ENCODE peak calls at places on chromosomes 13 and 19, in ten cellular contexts. One of them, this sample, is unnamed.

GRCh38 chr13:75803175-75803611 is 167.1 kb downstream of the LMO7 start:
- DNase-seq in AG04450: no peak
- DNase-seq in breast epithelium: no peak
- DNase-seq in ascending aorta: no peak
- DNase-seq in WERI-Rb-1: no peak
- DNase-seq in pancreas: no peak
- DNase-seq in tibial artery: no peak
- DNase-seq in heart right ventricle: no peak
- DNase-seq in CD8-positive, alpha-beta T cell: peak
- DNase-seq in H9: peak
- DNase-seq in this sample: no peak

GRCh38 chr19:6611441-6611852 is 20.5 kb upstream of the CD70 start:
- DNase-seq in AG04450: no peak
- DNase-seq in CD8-positive, alpha-beta T cell: no peak
- DNase-seq in tibial artery: no peak
- DNase-seq in H9: no peak
- DNase-seq in breast epithelium: no peak
- DNase-seq in ascending aorta: no peak
- DNase-seq in WERI-Rb-1: no peak
- DNase-seq in pancreas: no peak
- DNase-seq in heart right ventricle: no peak
- DNase-seq in this sample: no peak

GRCh38 chr13:19910336-19911072 is 47.1 kb upstream of the ZMYM5 start:
- DNase-seq in AG04450: no peak
- DNase-seq in H9: no peak
- DNase-seq in ascending aorta: no peak
- DNase-seq in pancreas: no peak
- DNase-seq in WERI-Rb-1: no peak
- DNase-seq in breast epithelium: no peak
- DNase-seq in CD8-positive, alpha-beta T cell: no peak
- DNase-seq in heart right ventricle: no peak
- DNase-seq in tibial artery: no peak
- DNase-seq in this sample: no peak

GRCh38 chr19:32131037-32131436 is 214.4 kb upstream of the ZNF507 start:
- DNase-seq in heart right ventricle: no peak
- DNase-seq in tibial artery: no peak
- DNase-seq in H9: no peak
- DNase-seq in CD8-positive, alpha-beta T cell: no peak
- DNase-seq in WERI-Rb-1: no peak
- DNase-seq in AG04450: no peak
- DNase-seq in ascending aorta: no peak
- DNase-seq in pancreas: no peak
- DNase-seq in breast epithelium: no peak
- DNase-seq in this sample: peak

GRCh38 chr19:44661904-44662303 is 9.4 kb upstream of the CEACAM19 start:
- DNase-seq in heart right ventricle: no peak
- DNase-seq in breast epithelium: no peak
- DNase-seq in ascending aorta: no peak
- DNase-seq in CD8-positive, alpha-beta T cell: no peak
- DNase-seq in AG04450: no peak
- DNase-seq in H9: no peak
- DNase-seq in WERI-Rb-1: no peak
- DNase-seq in tibial artery: no peak
- DNase-seq in pancreas: no peak
- DNase-seq in this sample: no peak

GRCh38 chr13:110265682-110266430 is 41.1 kb downstream of the COL4A1 start:
- DNase-seq in H9: no peak
- DNase-seq in AG04450: no peak
- DNase-seq in WERI-Rb-1: no peak
- DNase-seq in CD8-positive, alpha-beta T cell: no peak
- DNase-seq in tibial artery: peak
- DNase-seq in heart right ventricle: peak
- DNase-seq in ascending aorta: peak
- DNase-seq in pancreas: no peak
- DNase-seq in breast epithelium: no peak
- DNase-seq in this sample: peak

GRCh38 chr13:111941845-111942447 is 125.0 kb upstream of the SOX1 start:
- DNase-seq in WERI-Rb-1: no peak
- DNase-seq in AG04450: no peak
- DNase-seq in H9: peak
- DNase-seq in ascending aorta: no peak
- DNase-seq in CD8-positive, alpha-beta T cell: no peak
- DNase-seq in pancreas: no peak
- DNase-seq in breast epithelium: no peak
- DNase-seq in heart right ventricle: no peak
- DNase-seq in tibial artery: no peak
- DNase-seq in this sample: no peak

GRCh38 chr13:109422163-109422562 is 364.2 kb downstream of the IRS2 start:
- DNase-seq in tibial artery: no peak
- DNase-seq in H9: no peak
- DNase-seq in heart right ventricle: no peak
- DNase-seq in ascending aorta: no peak
- DNase-seq in pancreas: no peak
- DNase-seq in CD8-positive, alpha-beta T cell: no peak
- DNase-seq in AG04450: no peak
- DNase-seq in WERI-Rb-1: no peak
- DNase-seq in breast epithelium: no peak
- DNase-seq in this sample: no peak

GRCh38 chr13:72970956-72971355 is 87.8 kb upstream of the KLF5 start:
- DNase-seq in breast epithelium: no peak
- DNase-seq in H9: no peak
- DNase-seq in ascending aorta: no peak
- DNase-seq in CD8-positive, alpha-beta T cell: no peak
- DNase-seq in AG04450: peak
- DNase-seq in pancreas: no peak
- DNase-seq in heart right ventricle: no peak
- DNase-seq in WERI-Rb-1: no peak
- DNase-seq in tibial artery: no peak
- DNase-seq in this sample: no peak

GRCh38 chr13:51324714-51325440 is 14.6 kb upstream of the SERPINE3 start:
- DNase-seq in WERI-Rb-1: no peak
- DNase-seq in heart right ventricle: no peak
- DNase-seq in CD8-positive, alpha-beta T cell: no peak
- DNase-seq in H9: peak
- DNase-seq in tibial artery: no peak
- DNase-seq in breast epithelium: no peak
- DNase-seq in AG04450: no peak
- DNase-seq in ascending aorta: no peak
- DNase-seq in pancreas: no peak
- DNase-seq in this sample: no peak

GRCh38 chr13:51318876-51319275 is 20.6 kb upstream of the SERPINE3 start:
- DNase-seq in heart right ventricle: no peak
- DNase-seq in ascending aorta: no peak
- DNase-seq in breast epithelium: no peak
- DNase-seq in tibial artery: no peak
- DNase-seq in CD8-positive, alpha-beta T cell: no peak
- DNase-seq in WERI-Rb-1: no peak
- DNase-seq in pancreas: no peak
- DNase-seq in AG04450: no peak
- DNase-seq in H9: no peak
- DNase-seq in this sample: no peak

GRCh38 chr13:51325837-51326236 is 13.7 kb upstream of the SERPINE3 start:
- DNase-seq in WERI-Rb-1: no peak
- DNase-seq in H9: no peak
- DNase-seq in CD8-positive, alpha-beta T cell: no peak
- DNase-seq in tibial artery: no peak
- DNase-seq in pancreas: no peak
- DNase-seq in breast epithelium: no peak
- DNase-seq in ascending aorta: no peak
- DNase-seq in heart right ventricle: no peak
- DNase-seq in AG04450: no peak
- DNase-seq in this sample: no peak

GRCh38 chr13:51323824-51324511 is 15.5 kb upstream of the SERPINE3 start:
- DNase-seq in pancreas: no peak
- DNase-seq in heart right ventricle: no peak
- DNase-seq in breast epithelium: no peak
- DNase-seq in tibial artery: no peak
- DNase-seq in WERI-Rb-1: no peak
- DNase-seq in AG04450: no peak
- DNase-seq in CD8-positive, alpha-beta T cell: no peak
- DNase-seq in H9: no peak
- DNase-seq in ascending aorta: no peak
- DNase-seq in this sample: no peak

DNA sequence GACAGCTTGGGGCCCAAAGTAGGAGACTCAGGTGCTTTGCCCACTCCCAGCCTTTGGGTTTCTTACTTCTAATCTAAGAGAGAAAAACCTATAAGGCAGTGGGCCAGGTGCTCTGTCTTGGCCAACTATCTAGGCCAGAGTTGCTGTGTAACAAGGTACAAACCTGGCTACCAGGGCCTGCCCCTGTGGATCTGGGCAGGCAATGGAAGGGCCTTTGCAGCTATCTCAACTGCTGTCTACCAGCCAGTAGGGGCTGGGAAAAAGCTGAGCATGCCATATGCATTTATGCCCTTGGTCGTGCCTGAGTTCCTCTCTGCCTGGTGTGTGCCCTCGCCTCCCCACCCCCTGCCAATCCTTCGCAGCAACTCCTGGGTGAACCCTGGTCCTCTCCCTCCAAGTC is 16.7 kb upstream of the SERPINE3 start:
- DNase-seq in heart right ventricle: no peak
- DNase-seq in CD8-positive, alpha-beta T cell: no peak
- DNase-seq in WERI-Rb-1: no peak
- DNase-seq in tibial artery: no peak
- DNase-seq in breast epithelium: no peak
- DNase-seq in pancreas: no peak
- DNase-seq in H9: no peak
- DNase-seq in ascending aorta: no peak
- DNase-seq in AG04450: no peak
- DNase-seq in this sample: no peak
- H3K27ac ChIP-seq in heart right ventricle: no peak
- H3K27ac ChIP-seq in CD8-positive, alpha-beta T cell: no peak
- H3K27ac ChIP-seq in WERI-Rb-1: no peak
- H3K27ac ChIP-seq in tibial artery: no peak
- H3K27ac ChIP-seq in breast epithelium: no peak
- H3K27ac ChIP-seq in pancreas: no peak
- H3K27ac ChIP-seq in H9: no peak
- H3K27ac ChIP-seq in ascending aorta: no peak
- H3K27ac ChIP-seq in AG04450: no peak
- H3K27ac ChIP-seq in this sample: no peak

GRCh38 chr19:41352609-41353465 is 885 bp downstream of the TGFB1 start:
- DNase-seq in ascending aorta: no peak
- DNase-seq in tibial artery: peak
- DNase-seq in CD8-positive, alpha-beta T cell: peak
- DNase-seq in AG04450: no peak
- DNase-seq in WERI-Rb-1: peak
- DNase-seq in heart right ventricle: peak
- DNase-seq in breast epithelium: no peak
- DNase-seq in H9: peak
- DNase-seq in pancreas: peak
- DNase-seq in this sample: peak
- H3K27ac ChIP-seq in ascending aorta: peak
- H3K27ac ChIP-seq in tibial artery: peak
- H3K27ac ChIP-seq in CD8-positive, alpha-beta T cell: peak
- H3K27ac ChIP-seq in AG04450: peak
- H3K27ac ChIP-seq in WERI-Rb-1: peak
- H3K27ac ChIP-seq in heart right ventricle: peak
- H3K27ac ChIP-seq in breast epithelium: peak
- H3K27ac ChIP-seq in H9: no peak
- H3K27ac ChIP-seq in pancreas: peak
- H3K27ac ChIP-seq in this sample: peak

GRCh38 chr13:49322702-49323101 is 75.0 kb downstream of the CDADC1 start:
- DNase-seq in heart right ventricle: no peak
- DNase-seq in H9: no peak
- DNase-seq in tibial artery: no peak
- DNase-seq in ascending aorta: no peak
- DNase-seq in CD8-positive, alpha-beta T cell: no peak
- DNase-seq in AG04450: no peak
- DNase-seq in breast epithelium: no peak
- DNase-seq in pancreas: no peak
- DNase-seq in WERI-Rb-1: no peak
- DNase-seq in this sample: no peak

GRCh38 chr13:49323344-49323743 is 75.6 kb downstream of the CDADC1 start:
- DNase-seq in breast epithelium: no peak
- DNase-seq in CD8-positive, alpha-beta T cell: no peak
- DNase-seq in pancreas: no peak
- DNase-seq in WERI-Rb-1: no peak
- DNase-seq in tibial artery: no peak
- DNase-seq in ascending aorta: no peak
- DNase-seq in AG04450: no peak
- DNase-seq in heart right ventricle: no peak
- DNase-seq in H9: no peak
- DNase-seq in this sample: no peak

GRCh38 chr13:49320975-49321374 is 73.2 kb downstream of the CDADC1 start:
- DNase-seq in ascending aorta: no peak
- DNase-seq in WERI-Rb-1: no peak
- DNase-seq in breast epithelium: no peak
- DNase-seq in heart right ventricle: no peak
- DNase-seq in tibial artery: no peak
- DNase-seq in CD8-positive, alpha-beta T cell: no peak
- DNase-seq in pancreas: no peak
- DNase-seq in AG04450: no peak
- DNase-seq in H9: no peak
- DNase-seq in this sample: no peak

GRCh38 chr13:49315756-49316481 is 68.2 kb downstream of the CDADC1 start:
- DNase-seq in breast epithelium: no peak
- DNase-seq in WERI-Rb-1: no peak
- DNase-seq in H9: no peak
- DNase-seq in AG04450: no peak
- DNase-seq in tibial artery: no peak
- DNase-seq in ascending aorta: no peak
- DNase-seq in CD8-positive, alpha-beta T cell: no peak
- DNase-seq in heart right ventricle: no peak
- DNase-seq in pancreas: no peak
- DNase-seq in this sample: no peak

GRCh38 chr13:49319555-49320350 is 72.0 kb downstream of the CDADC1 start:
- DNase-seq in AG04450: peak
- DNase-seq in pancreas: no peak
- DNase-seq in ascending aorta: no peak
- DNase-seq in H9: no peak
- DNase-seq in WERI-Rb-1: no peak
- DNase-seq in CD8-positive, alpha-beta T cell: no peak
- DNase-seq in breast epithelium: no peak
- DNase-seq in tibial artery: no peak
- DNase-seq in heart right ventricle: no peak
- DNase-seq in this sample: no peak
- H3K27ac ChIP-seq in AG04450: no peak
- H3K27ac ChIP-seq in pancreas: no peak
- H3K27ac ChIP-seq in ascending aorta: peak
- H3K27ac ChIP-seq in H9: no peak
- H3K27ac ChIP-seq in WERI-Rb-1: no peak
- H3K27ac ChIP-seq in CD8-positive, alpha-beta T cell: no peak
- H3K27ac ChIP-seq in breast epithelium: no peak
- H3K27ac ChIP-seq in tibial artery: peak
- H3K27ac ChIP-seq in heart right ventricle: no peak
- H3K27ac ChIP-seq in this sample: no peak

DNA sequence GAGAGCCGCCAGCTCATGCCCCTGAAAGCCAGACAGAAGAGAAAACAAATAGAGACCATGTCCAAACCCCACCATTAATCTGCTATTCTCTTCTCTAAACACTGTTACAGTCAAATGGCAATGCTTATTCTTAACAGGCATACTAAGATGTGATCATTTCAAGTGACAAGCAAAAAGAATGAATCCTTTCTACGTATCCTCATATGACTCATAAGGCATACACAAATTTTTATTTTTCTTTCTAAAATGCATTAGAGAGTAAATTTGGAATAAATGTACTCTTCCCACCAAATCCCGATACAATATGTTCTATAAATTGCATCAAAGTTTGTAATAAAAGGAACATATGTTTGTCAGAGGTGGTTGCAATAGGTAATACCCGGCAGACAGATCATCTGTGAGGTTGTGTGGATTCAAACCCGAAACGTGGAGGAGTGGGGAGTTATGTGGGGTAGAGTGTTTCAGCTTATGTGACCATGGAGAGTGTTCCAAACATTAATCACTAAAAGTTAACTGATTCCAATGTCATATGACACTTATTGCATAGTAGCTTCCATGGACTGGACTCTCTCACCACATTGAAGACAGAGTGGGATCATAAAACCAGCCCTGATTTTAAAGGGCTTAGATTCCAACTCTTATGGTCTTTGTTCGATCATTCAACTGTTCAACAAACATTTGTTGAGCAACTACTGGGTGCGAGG is 213.1 kb downstream of the DCLK1 start:
- DNase-seq in tibial artery: no peak
- DNase-seq in breast epithelium: no peak
- DNase-seq in pancreas: no peak
- DNase-seq in WERI-Rb-1: no peak
- DNase-seq in ascending aorta: no peak
- DNase-seq in heart right ventricle: no peak
- DNase-seq in H9: no peak
- DNase-seq in CD8-positive, alpha-beta T cell: no peak
- DNase-seq in AG04450: no peak
- DNase-seq in this sample: no peak
- H3K27ac ChIP-seq in tibial artery: peak
- H3K27ac ChIP-seq in breast epithelium: peak
- H3K27ac ChIP-seq in pancreas: no peak
- H3K27ac ChIP-seq in WERI-Rb-1: no peak
- H3K27ac ChIP-seq in ascending aorta: no peak
- H3K27ac ChIP-seq in heart right ventricle: peak
- H3K27ac ChIP-seq in H9: no peak
- H3K27ac ChIP-seq in CD8-positive, alpha-beta T cell: no peak
- H3K27ac ChIP-seq in AG04450: no peak
- H3K27ac ChIP-seq in this sample: no peak